ENCODE peak calls at places on chromosome 9, in five cellular contexts. One of them, this sample, is unnamed.

GRCh38 chr9:133375116-133375723 is 640 bp downstream of the SURF4 start:
- DNase-seq in K562: peak
- DNase-seq in GM12878: no peak
- DNase-seq in SK-N-SH: peak
- DNase-seq in HepG2: peak
- DNase-seq in this sample: peak

GRCh38 chr9:110260911-110261310 is 4.6 kb upstream of the TXN start:
- DNase-seq in HepG2: no peak
- DNase-seq in GM12878: no peak
- DNase-seq in K562: no peak
- DNase-seq in SK-N-SH: peak
- DNase-seq in this sample: no peak

GRCh38 chr9:129343697-129344375 is 165.8 kb upstream of the IER5L start:
- DNase-seq in GM12878: no peak
- DNase-seq in K562: no peak
- DNase-seq in SK-N-SH: no peak
- DNase-seq in HepG2: peak
- DNase-seq in this sample: no peak

GRCh38 chr9:109062543-109062942 is 49.2 kb upstream of the CTNNAL1 start:
- DNase-seq in K562: no peak
- DNase-seq in SK-N-SH: no peak
- DNase-seq in GM12878: no peak
- DNase-seq in HepG2: no peak
- DNase-seq in this sample: no peak

GRCh38 chr9:16915126-16915831 is 44.8 kb upstream of the BNC2 start:
- DNase-seq in GM12878: no peak
- DNase-seq in HepG2: no peak
- DNase-seq in SK-N-SH: no peak
- DNase-seq in K562: no peak
- DNase-seq in this sample: no peak

GRCh38 chr9:116569111-116569510 is 118.0 kb upstream of the TRIM32 start:
- DNase-seq in HepG2: no peak
- DNase-seq in K562: no peak
- DNase-seq in SK-N-SH: no peak
- DNase-seq in GM12878: no peak
- DNase-seq in this sample: no peak

GRCh38 chr9:98575379-98576346 is 133.1 kb downstream of the GABBR2 start:
- DNase-seq in K562: peak
- DNase-seq in HepG2: no peak
- DNase-seq in GM12878: peak
- DNase-seq in SK-N-SH: no peak
- DNase-seq in this sample: peak

GRCh38 chr9:71741841-71742648 is 26.3 kb downstream of the CEMIP2 start:
- DNase-seq in K562: peak
- DNase-seq in GM12878: no peak
- DNase-seq in SK-N-SH: no peak
- DNase-seq in HepG2: peak
- DNase-seq in this sample: peak

GRCh38 chr9:91773166-91773565 is 176.9 kb downstream of the ROR2 start:
- DNase-seq in SK-N-SH: peak
- DNase-seq in K562: no peak
- DNase-seq in HepG2: no peak
- DNase-seq in GM12878: no peak
- DNase-seq in this sample: no peak

GRCh38 chr9:38214441-38214840 is 145.4 kb upstream of the SHB start:
- DNase-seq in GM12878: no peak
- DNase-seq in K562: no peak
- DNase-seq in HepG2: no peak
- DNase-seq in SK-N-SH: peak
- DNase-seq in this sample: no peak

GRCh38 chr9:3571500-3571899 is 45.7 kb upstream of the RFX3 start:
- DNase-seq in HepG2: no peak
- DNase-seq in GM12878: no peak
- DNase-seq in SK-N-SH: no peak
- DNase-seq in K562: no peak
- DNase-seq in this sample: no peak

GRCh38 chr9:95570150-95570549 is 53.4 kb upstream of the PTCH1 start:
- DNase-seq in HepG2: no peak
- DNase-seq in GM12878: no peak
- DNase-seq in SK-N-SH: no peak
- DNase-seq in K562: no peak
- DNase-seq in this sample: peak

GRCh38 chr9:90914196-90914595 is 112.6 kb downstream of the SYK start:
- DNase-seq in GM12878: no peak
- DNase-seq in SK-N-SH: no peak
- DNase-seq in K562: no peak
- DNase-seq in HepG2: no peak
- DNase-seq in this sample: no peak

GRCh38 chr9:95133351-95133724 is 184.2 kb downstream of the FANCC start:
- DNase-seq in SK-N-SH: no peak
- DNase-seq in GM12878: no peak
- DNase-seq in K562: no peak
- DNase-seq in HepG2: no peak
- DNase-seq in this sample: peak

GRCh38 chr9:123299558-123300126 is 31.3 kb upstream of the STRBP start:
- DNase-seq in K562: peak
- DNase-seq in GM12878: no peak
- DNase-seq in SK-N-SH: peak
- DNase-seq in HepG2: no peak
- DNase-seq in this sample: no peak

GRCh38 chr9:93958121-93958874 is 3.1 kb upstream of the BARX1 start:
- DNase-seq in HepG2: no peak
- DNase-seq in SK-N-SH: peak
- DNase-seq in GM12878: no peak
- DNase-seq in K562: no peak
- DNase-seq in this sample: no peak

GRCh38 chr9:77585335-77585786 is 62.8 kb downstream of the GNA14 start:
- DNase-seq in GM12878: no peak
- DNase-seq in K562: peak
- DNase-seq in HepG2: no peak
- DNase-seq in SK-N-SH: no peak
- DNase-seq in this sample: no peak
- TF ChIP-seq MXI1 in GM12878: no peak
- TF ChIP-seq MXI1 in K562: no peak
- TF ChIP-seq MXI1 in HepG2: no peak
- TF ChIP-seq MXI1 in SK-N-SH: no peak
- TF ChIP-seq MXI1 in this sample: no peak

GRCh38 chr9:84122572-84122971 is 142.0 kb downstream of the RMI1 start:
- DNase-seq in SK-N-SH: no peak
- DNase-seq in K562: no peak
- DNase-seq in GM12878: no peak
- DNase-seq in HepG2: no peak
- DNase-seq in this sample: no peak
- TF ChIP-seq MXI1 in SK-N-SH: no peak
- TF ChIP-seq MXI1 in K562: no peak
- TF ChIP-seq MXI1 in GM12878: no peak
- TF ChIP-seq MXI1 in HepG2: no peak
- TF ChIP-seq MXI1 in this sample: no peak

DNA sequence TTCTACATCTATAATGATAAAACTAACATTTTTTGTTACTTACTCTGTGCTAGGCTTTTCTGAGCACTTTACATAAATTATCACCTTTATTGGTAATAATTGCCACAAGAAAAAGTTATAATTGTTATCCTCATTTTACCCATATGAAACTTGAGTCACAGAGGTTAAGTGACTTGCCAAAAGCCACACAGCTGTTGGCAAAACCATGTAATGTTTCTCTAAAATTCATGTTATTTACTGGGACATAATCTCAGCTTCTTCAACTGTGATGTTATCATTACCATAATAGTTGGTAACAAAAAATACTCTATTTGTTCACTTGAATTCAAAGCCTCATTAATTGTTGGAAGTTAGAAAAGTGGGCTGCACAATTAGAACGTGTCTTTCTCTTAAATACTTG is 437.3 kb downstream of the BRINP1 start:
- DNase-seq in K562: no peak
- DNase-seq in GM12878: no peak
- DNase-seq in HepG2: no peak
- DNase-seq in SK-N-SH: no peak
- DNase-seq in this sample: no peak
- TF ChIP-seq MXI1 in K562: no peak
- TF ChIP-seq MXI1 in GM12878: no peak
- TF ChIP-seq MXI1 in HepG2: no peak
- TF ChIP-seq MXI1 in SK-N-SH: no peak
- TF ChIP-seq MXI1 in this sample: no peak

GRCh38 chr9:40911647-40912046 is 216.8 kb downstream of the FOXD4L6 start:
- DNase-seq in K562: no peak
- DNase-seq in SK-N-SH: no peak
- DNase-seq in HepG2: no peak
- DNase-seq in GM12878: no peak
- DNase-seq in this sample: no peak
- TF ChIP-seq MXI1 in K562: no peak
- TF ChIP-seq MXI1 in SK-N-SH: no peak
- TF ChIP-seq MXI1 in HepG2: no peak
- TF ChIP-seq MXI1 in GM12878: no peak
- TF ChIP-seq MXI1 in this sample: no peak

GRCh38 chr9:114002986-114003740 is 74.9 kb downstream of the AMBP start:
- DNase-seq in SK-N-SH: no peak
- DNase-seq in K562: no peak
- DNase-seq in GM12878: no peak
- DNase-seq in HepG2: no peak
- DNase-seq in this sample: no peak

GRCh38 chr9:114005371-114006154 is 72.5 kb downstream of the AMBP start:
- DNase-seq in HepG2: no peak
- DNase-seq in GM12878: no peak
- DNase-seq in K562: no peak
- DNase-seq in SK-N-SH: no peak
- DNase-seq in this sample: no peak

GRCh38 chr9:114004221-114004716 is 73.8 kb downstream of the AMBP start:
- DNase-seq in SK-N-SH: no peak
- DNase-seq in K562: no peak
- DNase-seq in HepG2: no peak
- DNase-seq in GM12878: no peak
- DNase-seq in this sample: no peak

GRCh38 chr9:114002271-114002985 is 75.7 kb downstream of the AMBP start:
- DNase-seq in GM12878: no peak
- DNase-seq in HepG2: no peak
- DNase-seq in K562: no peak
- DNase-seq in SK-N-SH: no peak
- DNase-seq in this sample: no peak

GRCh38 chr9:114003756-114004155 is 74.3 kb downstream of the AMBP start:
- DNase-seq in K562: no peak
- DNase-seq in SK-N-SH: no peak
- DNase-seq in HepG2: no peak
- DNase-seq in GM12878: no peak
- DNase-seq in this sample: no peak
- TF ChIP-seq MXI1 in K562: no peak
- TF ChIP-seq MXI1 in SK-N-SH: no peak
- TF ChIP-seq MXI1 in HepG2: no peak
- TF ChIP-seq MXI1 in GM12878: no peak
- TF ChIP-seq MXI1 in this sample: no peak

GRCh38 chr9:27451207-27451792 is 72.8 kb upstream of the IFNK start:
- DNase-seq in SK-N-SH: no peak
- DNase-seq in K562: no peak
- DNase-seq in GM12878: no peak
- DNase-seq in HepG2: no peak
- DNase-seq in this sample: no peak
- TF ChIP-seq MXI1 in SK-N-SH: no peak
- TF ChIP-seq MXI1 in K562: no peak
- TF ChIP-seq MXI1 in GM12878: no peak
- TF ChIP-seq MXI1 in HepG2: no peak
- TF ChIP-seq MXI1 in this sample: no peak